ENCODE peak calls at places on chromosome 18, in ten cellular contexts. K is AG04450, Z is GM23248, G is IMR-90, I is foreskin fibroblast, T is GM12865, P is neuronal stem cell, B is hepatocyte, R is cardiac muscle cell, E is K562. W is an unnamed sample.
A peak's percentile ranks its signal among the peaks of the same experiment; 100 is the strongest.

GRCh38 chr18:54762386-54762785 is 65.9 kb upstream of the RAB27B start:
- DNase-seq in P (no peak), Z (no peak), I (no peak), K (no peak), G (no peak), R (no peak), E (no peak), T (no peak), B (peak; percentile 12), W (no peak)

GRCh38 chr18:64134044-64134757 is 14.7 kb downstream of the LINC00305 start:
- DNase-seq in K (no peak), P (peak; percentile 30), G (no peak), B (no peak), I (no peak), Z (peak; percentile 5), T (no peak), E (no peak), R (no peak), W (peak; percentile 26)

GRCh38 chr18:57737661-57738060 is 65.5 kb downstream of the ATP8B1 start:
- DNase-seq in B (peak; percentile 87), R (no peak), E (no peak), K (peak; percentile 96), Z (peak; percentile 99), T (no peak), P (no peak), G (peak; percentile 99), I (peak; percentile 98), W (peak; percentile 65)

GRCh38 chr18:76416935-76417334 is 78.1 kb downstream of the ZNF516 start:
- DNase-seq in Z (peak; percentile 80), K (no peak), E (no peak), P (no peak), T (no peak), I (peak; percentile 84), R (no peak), G (peak; percentile 61), B (no peak), W (no peak)

GRCh38 chr18:67766930-67767329 is 250.4 kb upstream of the DSEL start:
- DNase-seq in T (peak; percentile 5), K (peak; percentile 78), B (no peak), G (peak; percentile 99), P (no peak), E (no peak), R (no peak), Z (peak; percentile 88), I (peak; percentile 89), W (no peak)

GRCh38 chr18:44835555-44836156 is 155.0 kb downstream of the SETBP1 start:
- DNase-seq in T (no peak), G (no peak), E (no peak), I (peak; percentile 19), Z (no peak), B (no peak), K (no peak), R (no peak), P (no peak), W (no peak)

GRCh38 chr18:72973831-72974230 is 106.0 kb upstream of the NETO1 start:
- DNase-seq in T (no peak), P (no peak), E (no peak), R (no peak), K (no peak), G (no peak), B (no peak), Z (no peak), I (no peak), W (no peak)

GRCh38 chr18:42392416-42392815 is 437.4 kb downstream of the PIK3C3 start:
- DNase-seq in K (no peak), T (no peak), I (no peak), G (no peak), P (no peak), E (no peak), B (no peak), Z (no peak), R (no peak), W (peak; percentile 59)

DNA sequence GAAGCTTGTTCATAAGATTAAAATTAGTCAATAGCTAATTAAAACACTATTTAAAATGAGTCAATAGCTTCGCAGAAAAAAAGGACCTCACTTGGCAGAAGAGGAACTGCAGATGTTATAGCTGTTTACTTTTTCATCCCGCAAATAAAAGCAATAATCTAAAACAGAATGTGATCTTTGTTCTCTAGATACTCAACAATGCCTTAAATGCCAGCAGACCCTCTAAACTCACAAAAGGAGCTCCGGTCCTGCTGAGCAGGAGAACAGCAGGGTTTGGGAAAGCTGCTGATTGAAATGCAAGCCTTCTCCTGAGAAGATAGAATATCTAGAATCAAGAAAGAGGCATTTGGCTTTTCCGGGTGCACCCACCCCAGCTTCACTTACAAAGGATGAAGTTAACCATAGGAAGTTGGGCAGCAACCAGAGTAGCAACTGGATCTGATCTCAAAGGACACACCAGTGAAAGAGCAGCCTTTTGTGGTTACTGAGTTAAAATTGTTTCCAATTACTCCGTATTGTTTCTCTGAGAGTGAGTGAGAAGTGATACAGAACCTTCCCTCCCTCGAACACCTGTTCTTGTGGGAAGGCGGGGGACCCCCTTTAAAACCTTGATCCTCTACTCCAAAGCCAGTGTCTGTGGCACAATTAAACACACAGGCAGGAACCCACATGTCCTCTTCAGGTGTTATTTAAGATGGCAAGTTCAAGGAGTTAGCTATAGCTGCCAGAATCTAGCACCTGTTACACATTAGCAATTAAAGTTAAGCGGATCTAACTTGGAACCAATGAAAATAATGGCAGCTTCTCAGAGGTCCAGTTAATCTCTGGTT is 6.8 kb downstream of the CCBE1 start:
- DNase-seq in Z (no peak), P (no peak), T (no peak), K (no peak), I (peak; percentile 55), B (no peak), R (no peak), G (no peak), E (no peak), W (no peak)
- H3K4me3 ChIP-seq in Z (no peak overlapping the region), P (no peak overlapping the region), T (no peak overlapping the region), K (no peak overlapping the region), I (no peak overlapping the region), B (no peak overlapping the region), R (no peak overlapping the region), G (no peak overlapping the region), E (no peak overlapping the region), W (no peak overlapping the region)

DNA sequence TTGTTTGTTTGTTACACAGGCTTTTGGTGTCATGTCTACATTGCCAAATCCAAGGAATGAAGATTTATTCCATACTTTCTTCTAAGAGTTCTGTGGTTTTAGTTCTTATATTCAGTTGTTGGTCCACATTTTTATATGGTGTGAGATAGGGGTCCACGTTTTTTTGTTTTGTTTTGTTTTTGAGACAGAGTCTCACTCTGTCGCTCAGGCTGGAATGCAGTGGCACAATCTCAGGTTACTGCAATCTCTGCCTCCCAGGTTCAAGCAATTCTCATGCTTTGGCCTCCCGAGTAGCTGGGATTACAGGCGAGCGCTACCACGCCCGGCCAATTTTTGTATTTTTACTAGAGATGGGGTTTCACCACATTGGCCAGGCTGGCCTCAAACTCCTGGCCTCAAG is 8.2 kb downstream of the RALBP1 start:
- DNase-seq in T (no peak), E (no peak), K (no peak), R (no peak), P (no peak), G (no peak), B (no peak), I (no peak), Z (no peak), W (no peak)
- H3K4me3 ChIP-seq in T (no peak overlapping the region), E (no peak overlapping the region), K (no peak overlapping the region), R (no peak overlapping the region), P (no peak overlapping the region), G (no peak overlapping the region), B (no peak overlapping the region), I (no peak overlapping the region), Z (no peak overlapping the region), W (no peak overlapping the region)

DNA sequence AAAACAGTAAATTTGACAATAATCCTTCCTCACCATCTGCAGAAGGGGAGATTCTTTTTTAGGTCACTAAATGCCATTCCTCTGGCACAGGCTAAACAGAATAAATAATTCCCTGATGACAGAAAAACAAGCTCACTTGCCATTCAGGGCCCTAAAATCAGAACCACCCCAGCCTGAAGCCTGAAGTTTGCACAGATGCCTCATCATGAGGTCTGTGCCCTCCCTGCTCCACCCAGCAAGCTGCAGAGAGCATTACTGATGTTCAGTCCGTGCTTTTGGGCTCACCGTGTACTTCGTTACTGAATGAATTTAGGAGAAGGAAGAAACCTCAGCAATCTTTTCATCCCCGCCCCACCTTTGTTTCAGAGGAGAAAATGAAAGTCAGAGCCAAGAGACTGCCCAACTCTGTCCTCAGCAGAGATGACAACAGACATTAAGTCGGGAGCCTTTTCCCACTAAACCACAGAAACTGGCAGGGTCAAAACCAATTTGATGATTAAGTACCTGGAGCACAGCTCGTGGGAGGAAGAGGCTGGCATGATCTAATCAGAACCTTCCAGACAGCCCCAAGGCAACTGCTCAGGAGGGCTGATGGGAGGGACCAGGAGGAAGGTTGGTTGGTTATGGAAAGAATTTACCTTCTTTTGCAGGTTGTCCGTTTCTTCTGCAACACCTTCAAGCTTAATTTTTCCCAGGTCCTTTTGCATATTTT is 122.7 kb downstream of the LAMA1 start:
- DNase-seq in B (no peak), G (no peak), I (peak; percentile 30), E (no peak), R (no peak), P (no peak), T (no peak), Z (peak; percentile 62), K (no peak), W (no peak)
- H3K4me3 ChIP-seq in B (no peak overlapping the region), G (no peak overlapping the region), I (no peak overlapping the region), E (no peak overlapping the region), R (no peak overlapping the region), P (no peak overlapping the region), T (no peak overlapping the region), Z (peak overlapping the region; percentile 45), K (no peak overlapping the region), W (no peak overlapping the region)

GRCh38 chr18:22167091-22167470 is 2.3 kb upstream of the GATA6 start:
- DNase-seq in I (no peak), B (no peak), E (no peak), G (no peak), R (no peak), K (no peak), T (no peak), Z (no peak), P (no peak), W (no peak)

GRCh38 chr18:22164337-22165048 is 4.9 kb upstream of the GATA6 start:
- DNase-seq in Z (no peak), R (no peak), P (no peak), G (no peak), E (no peak), K (no peak), B (peak; percentile 45), I (no peak), T (no peak), W (no peak)

GRCh38 chr18:22165049-22165602 is 4.3 kb upstream of the GATA6 start:
- DNase-seq in Z (no peak), P (no peak), B (peak; percentile 21), T (no peak), R (peak; percentile 66), K (no peak), I (no peak), E (no peak), G (no peak), W (no peak)

GRCh38 chr18:22166070-22166972 is 3.1 kb upstream of the GATA6 start:
- DNase-seq in Z (no peak), B (peak; percentile 78), G (no peak), E (no peak), R (peak; percentile 75), P (no peak), I (peak; percentile 10), T (no peak), K (no peak), W (peak; percentile 10)

DNA sequence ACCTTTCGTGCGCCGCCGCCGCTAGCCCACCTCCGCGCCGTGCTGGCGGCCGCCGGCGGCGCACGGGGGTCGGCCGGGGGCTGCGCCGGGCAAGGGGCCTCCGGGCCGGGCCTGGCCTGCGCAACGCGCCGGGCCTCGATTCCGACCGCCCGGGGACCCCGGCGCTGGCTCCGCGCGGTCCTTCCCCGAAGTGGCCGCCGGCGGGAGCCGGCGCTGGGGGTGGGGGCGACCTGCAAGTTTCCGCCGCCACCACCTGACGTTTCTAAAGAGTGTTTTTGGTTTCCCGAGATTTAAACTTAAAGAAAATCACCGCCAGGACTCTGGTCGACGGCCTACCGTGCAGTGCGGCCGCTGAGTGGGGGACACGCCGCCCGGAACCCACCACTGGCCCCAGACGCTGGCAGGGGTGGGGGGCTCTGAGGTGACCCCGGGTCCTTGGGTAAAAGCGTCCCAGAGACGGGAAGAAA is 3.8 kb upstream of the GATA6 start:
- DNase-seq in R (peak; percentile 39), P (no peak), K (no peak), I (no peak), B (peak; percentile 37), E (no peak), G (no peak), Z (no peak), T (no peak), W (no peak)
- H3K4me3 ChIP-seq in R (peak overlapping the region; percentile 94), P (peak overlapping the region; percentile 34), K (no peak overlapping the region), I (no peak overlapping the region), B (peak overlapping the region; percentile 87), E (no peak overlapping the region), G (no peak overlapping the region), Z (no peak overlapping the region), T (no peak overlapping the region), W (no peak overlapping the region)